ENCODE peak calls at places on chromosomes 16 and 17, in four cellular contexts. Z is K562, E is HepG2, T is GM12878. X is an unnamed sample.

GRCh38 chr16:70468776-70469525 is 14.6 kb downstream of the FCSK start:
- DNase-seq in T (no peak), E (no peak), Z (no peak), X (no peak)

GRCh38 chr17:74215332-74215727 is 2.0 kb downstream of the TTYH2 start:
- DNase-seq in Z (no peak), T (no peak), E (no peak), X (no peak)

GRCh38 chr17:77924757-77925336 is 33.7 kb upstream of the TNRC6C start:
- DNase-seq in T (no peak), E (no peak), Z (no peak), X (no peak)

GRCh38 chr16:89383095-89384003 is 107.0 kb downstream of the ANKRD11 start:
- DNase-seq in T (no peak), Z (peak), E (peak), X (peak)

GRCh38 chr17:5640726-5641125 is 56.4 kb upstream of the NLRP1 start:
- DNase-seq in Z (no peak), E (no peak), T (no peak), X (no peak)

GRCh38 chr17:42252528-42253172 is 23.5 kb downstream of the STAT5B start:
- DNase-seq in E (no peak), T (no peak), Z (no peak), X (no peak)

GRCh38 chr17:78888911-78889496 is 14.0 kb downstream of the CEP295NL start:
- DNase-seq in Z (no peak), E (no peak), T (no peak), X (no peak)

GRCh38 chr17:29682054-29682453 is 59.3 kb upstream of the CORO6 start:
- DNase-seq in Z (no peak), T (no peak), E (no peak), X (no peak)

GRCh38 chr17:32441886-32442285 is 2.4 kb upstream of the PSMD11 start:
- DNase-seq in T (no peak), E (no peak), Z (no peak), X (no peak)

GRCh38 chr16:50267151-50267631 is 840 bp downstream of the ADCY7 start:
- DNase-seq in T (no peak), E (no peak), Z (no peak), X (peak)

GRCh38 chr17:14014647-14015046 is 54.7 kb upstream of the COX10 start:
- DNase-seq in E (no peak), Z (no peak), T (no peak), X (no peak)

GRCh38 chr17:20059728-20060188 is 50.6 kb downstream of the SPECC1 start:
- DNase-seq in Z (no peak), T (peak), E (peak), X (no peak)

GRCh38 chr17:63621229-63621683 is 961 bp upstream of the MAP3K3 start:
- DNase-seq in E (no peak), Z (no peak), T (no peak), X (no peak)

GRCh38 chr17:63626551-63627228 is 4.5 kb downstream of the MAP3K3 start:
- DNase-seq in E (no peak), Z (no peak), T (no peak), X (no peak)

GRCh38 chr17:63622571-63623390 is 564 bp downstream of the MAP3K3 start:
- DNase-seq in E (peak), T (no peak), Z (peak), X (peak)

GRCh38 chr17:63623786-63624185 is 1.6 kb downstream of the MAP3K3 start:
- DNase-seq in E (no peak), Z (no peak), T (no peak), X (no peak)

DNA sequence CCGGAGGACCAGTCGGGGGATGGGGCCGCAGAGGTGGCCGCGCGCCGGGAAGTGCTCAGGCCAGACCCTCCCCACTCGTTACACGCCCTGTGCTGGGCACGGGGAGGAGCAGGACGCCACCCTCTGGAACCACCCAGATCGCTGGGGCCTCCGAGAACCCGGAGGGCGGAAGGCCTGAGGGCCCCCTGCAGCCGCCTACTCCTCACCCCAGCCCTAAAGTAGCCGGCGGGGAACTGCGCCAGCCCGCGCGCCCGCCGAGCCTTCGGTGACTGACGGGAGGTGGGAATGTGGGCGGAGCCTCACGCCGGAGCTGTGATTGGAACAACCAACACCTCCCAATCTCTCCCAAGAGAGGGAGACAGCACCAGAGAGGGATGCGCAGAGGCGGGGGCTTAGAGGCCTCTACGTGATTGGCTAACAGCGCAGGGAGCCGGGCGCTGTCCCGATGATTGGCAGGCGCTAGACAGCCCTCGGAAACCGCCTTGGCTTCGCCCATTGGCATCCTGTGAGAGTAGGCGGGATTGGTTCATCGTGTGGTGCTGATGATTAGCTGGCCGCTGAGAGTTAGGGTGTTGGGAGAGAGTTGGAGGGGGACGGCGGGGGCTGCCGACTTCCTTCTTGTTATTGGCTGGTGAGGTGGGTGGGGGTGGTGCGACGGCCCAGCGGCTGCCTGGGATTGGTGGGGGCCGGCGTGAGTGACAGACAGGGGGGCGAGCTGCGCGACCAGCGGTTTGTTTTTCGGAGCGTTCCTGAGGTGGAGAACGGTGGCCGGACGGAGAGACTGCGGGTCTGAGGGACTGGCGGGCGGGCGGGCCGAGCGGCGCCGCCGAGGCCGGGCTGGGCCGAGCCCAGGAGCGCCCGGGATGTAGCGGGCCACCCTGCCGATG is at the start of gene MAP3K3:
- DNase-seq in E (peak), Z (peak), T (peak), X (peak)
- TF ChIP-seq REST in E (peak), Z (peak), T (no peak), X (peak)

GRCh38 chr17:67124469-67125148 is 80.3 kb downstream of the CACNG1 start:
- DNase-seq in E (no peak), Z (no peak), T (no peak), X (peak)

GRCh38 chr17:67127925-67128324 is 83.6 kb downstream of the CACNG1 start:
- DNase-seq in Z (no peak), E (no peak), T (no peak), X (no peak)

GRCh38 chr17:67125417-67125816 is 81.1 kb downstream of the CACNG1 start:
- DNase-seq in E (no peak), T (no peak), Z (peak), X (peak)

GRCh38 chr17:67126983-67127382 is 82.6 kb downstream of the CACNG1 start:
- DNase-seq in Z (no peak), T (no peak), E (no peak), X (no peak)

DNA sequence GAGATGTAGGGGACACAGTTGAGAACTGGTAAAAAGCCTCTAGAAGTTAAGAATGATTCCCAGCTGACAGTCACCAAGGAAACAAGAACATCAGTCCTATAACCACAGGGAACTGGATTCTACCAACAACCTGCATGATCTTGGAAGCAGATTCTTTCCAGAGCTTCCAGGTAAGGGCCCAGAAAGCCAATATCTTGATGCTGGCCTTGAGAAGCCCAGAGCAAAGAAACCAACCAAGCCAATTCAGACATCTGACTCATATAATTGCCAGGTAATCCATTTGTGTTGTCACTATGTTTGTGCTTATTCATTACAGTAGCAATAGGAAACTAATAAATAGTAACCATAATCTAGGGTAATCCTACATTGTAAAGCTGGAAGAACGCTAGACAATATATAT is 81.6 kb downstream of the CACNG1 start:
- DNase-seq in E (no peak), Z (no peak), T (no peak), X (no peak)
- TF ChIP-seq YY1 in E (no peak), Z (no peak), T (no peak), X (no peak)

GRCh38 chr16:84183911-84184310 is 2.9 kb downstream of the TAF1C start:
- DNase-seq in E (no peak), T (no peak), Z (no peak), X (no peak)
- TF ChIP-seq TAF1 in E (no peak), T (no peak), Z (no peak), X (no peak)

GRCh38 chr16:2673066-2673999 is 9.0 kb upstream of the KCTD5 start:
- DNase-seq in T (peak), Z (peak), E (peak), X (peak)
- TF ChIP-seq REST in T (peak), Z (peak), E (peak), X (peak)

GRCh38 chr16:24507959-24508358 is 31.4 kb upstream of the RBBP6 start:
- DNase-seq in Z (no peak), E (no peak), T (no peak), X (no peak)
- TF ChIP-seq YY1 in Z (no peak), E (no peak), T (no peak), X (no peak)

DNA sequence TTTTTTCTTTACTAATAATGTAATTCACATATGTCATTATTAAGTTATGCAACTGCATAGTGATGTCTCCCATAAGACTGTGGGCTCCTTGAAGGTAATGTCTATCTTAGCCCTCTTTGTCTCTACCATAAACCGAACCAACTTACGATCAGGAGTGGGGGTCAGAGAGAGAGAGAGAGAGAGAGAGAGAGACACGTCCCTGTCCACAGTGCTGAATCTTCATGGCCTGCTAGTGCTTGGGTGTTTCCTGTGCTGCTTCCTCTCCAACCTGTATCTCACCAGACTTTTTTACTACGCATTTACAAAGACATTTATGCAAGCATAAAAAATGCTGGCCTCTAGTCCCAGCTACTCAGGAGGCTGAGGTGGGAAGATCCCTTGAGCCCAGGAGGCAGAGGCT is 52.2 kb upstream of the HAPSTR1 start:
- DNase-seq in Z (no peak), E (no peak), T (no peak), X (no peak)
- TF ChIP-seq TAF1 in Z (no peak), E (no peak), T (no peak), X (no peak)

GRCh38 chr17:75514299-75515228 is 773 bp downstream of the CASKIN2 start:
- DNase-seq in Z (peak), E (no peak), T (no peak), X (peak)

GRCh38 chr17:75516619-75517276 is 420 bp downstream of the TSEN54 start:
- DNase-seq in Z (no peak), T (no peak), E (no peak), X (no peak)

GRCh38 chr17:75516255-75516618 is at the start of gene TSEN54:
- DNase-seq in E (peak), T (peak), Z (peak), X (peak)

GRCh38 chr17:75515229-75515522 is 161 bp downstream of the CASKIN2 start:
- DNase-seq in T (no peak), Z (no peak), E (no peak), X (no peak)

GRCh38 chr17:75515523-75516254 is at the start of gene CASKIN2:
- DNase-seq in E (peak), T (peak), Z (peak), X (peak)
- TF ChIP-seq REST in E (peak), T (peak), Z (peak), X (peak)